ENCODE peak calls at places on chromosomes 4 and X, in five cellular contexts. L, H, V, A and U are unnamed samples.

GRCh38 chr4:78190078-78190477 is 133.0 kb downstream of the FRAS1 start:
- DNase-seq in L (no peak), H (no peak), V (no peak), A (no peak), U (no peak)

GRCh38 chrX:133956570-133957340 is 28.6 kb downstream of the GPC3 start:
- DNase-seq in L (no peak), H (no peak), V (no peak), A (no peak), U (no peak)

GRCh38 chr4:24229976-24230375 is 340.1 kb upstream of the PPARGC1A start:
- DNase-seq in L (no peak), H (no peak), V (no peak), A (no peak), U (no peak)

GRCh38 chrX:68431836-68432235 is 1.5 kb downstream of the OPHN1 start:
- DNase-seq in L (no peak), H (no peak), V (no peak), A (no peak), U (no peak)

GRCh38 chrX:110087485-110088356 is 84.8 kb downstream of the TMEM164 start:
- DNase-seq in L (no peak), H (no peak), V (no peak), A (no peak), U (peak)

GRCh38 chr4:107541511-107541910 is 178.5 kb downstream of the PAPSS1 start:
- DNase-seq in L (no peak), H (no peak), V (no peak), A (no peak), U (no peak)

GRCh38 chr4:75555294-75556164 is at the start of gene ODAPH:
- DNase-seq in L (peak), H (no peak), V (peak), A (no peak), U (peak)

GRCh38 chr4:109655396-109655795 is 47.8 kb downstream of the CASP6 start:
- DNase-seq in L (no peak), H (no peak), V (no peak), A (no peak), U (no peak)

GRCh38 chr4:177385576-177386320 is 56.5 kb downstream of the AGA start:
- DNase-seq in L (no peak), H (no peak), V (no peak), A (no peak), U (no peak)

GRCh38 chrX:108945883-108946523 is 209.6 kb upstream of the IRS4 start:
- DNase-seq in L (no peak), H (no peak), V (no peak), A (no peak), U (no peak)

GRCh38 chr4:110003401-110004187 is 90.9 kb downstream of the EGF start:
- DNase-seq in L (no peak), H (no peak), V (no peak), A (no peak), U (no peak)

GRCh38 chrX:22135994-22136684 is 104.0 kb downstream of the PHEX start:
- DNase-seq in L (no peak), H (no peak), V (peak), A (peak), U (peak)

GRCh38 chr4:168648929-168649328 is 152.1 kb downstream of the PALLD start:
- DNase-seq in L (no peak), H (no peak), V (no peak), A (no peak), U (peak)

GRCh38 chrX:150366951-150367545 is 3.9 kb downstream of the MAMLD1 start:
- DNase-seq in L (no peak), H (no peak), V (no peak), A (no peak), U (peak)

GRCh38 chr4:53716011-53716410 is 124.7 kb upstream of the LNX1 start:
- DNase-seq in L (no peak), H (no peak), V (no peak), A (no peak), U (no peak)

GRCh38 chr4:172818901-172819300 is 349.7 kb upstream of the GALNT7 start:
- DNase-seq in L (no peak), H (no peak), V (no peak), A (no peak), U (no peak)

GRCh38 chrX:72620550-72621145 is 48.0 kb upstream of the HDAC8 start:
- DNase-seq in L (no peak), H (no peak), V (peak), A (peak), U (peak)

GRCh38 chrX:46376246-46376885 is 168.9 kb downstream of the ZNF674 start:
- DNase-seq in L (no peak), H (peak), V (peak), A (peak), U (peak)

GRCh38 chr4:182240161-182241130 is 2.8 kb upstream of the TENM3 start:
- DNase-seq in L (no peak), H (no peak), V (no peak), A (peak), U (peak)

GRCh38 chrX:26649534-26649933 is 433.6 kb downstream of the MAGEB5 start:
- DNase-seq in L (no peak), H (no peak), V (peak), A (peak), U (peak)

GRCh38 chrX:26653050-26653449 is 437.1 kb downstream of the MAGEB5 start:
- DNase-seq in L (no peak), H (no peak), V (no peak), A (no peak), U (no peak)

GRCh38 chrX:26651755-26652154 is 435.8 kb downstream of the MAGEB5 start:
- DNase-seq in L (no peak), H (no peak), V (no peak), A (no peak), U (peak)
- TF ChIP-seq ESRRA in L (no peak), H (no peak), V (no peak), A (no peak), U (no peak)

GRCh38 chr4:76772498-76773106 is 125.3 kb downstream of the SOWAHB start:
- DNase-seq in L (peak), H (no peak), V (peak), A (no peak), U (no peak)
- TF ChIP-seq ESRRA in L (no peak), H (no peak), V (no peak), A (no peak), U (no peak)

GRCh38 chr4:14620567-14621138 is 381.6 kb upstream of the CPEB2 start:
- DNase-seq in L (no peak), H (peak), V (no peak), A (no peak), U (no peak)

GRCh38 chr4:14627038-14627437 is 375.2 kb upstream of the CPEB2 start:
- DNase-seq in L (no peak), H (no peak), V (no peak), A (no peak), U (no peak)

GRCh38 chr4:14621731-14622459 is 380.4 kb upstream of the CPEB2 start:
- DNase-seq in L (no peak), H (no peak), V (no peak), A (no peak), U (no peak)
- TF ChIP-seq ESRRA in L (no peak), H (no peak), V (no peak), A (no peak), U (no peak)

DNA sequence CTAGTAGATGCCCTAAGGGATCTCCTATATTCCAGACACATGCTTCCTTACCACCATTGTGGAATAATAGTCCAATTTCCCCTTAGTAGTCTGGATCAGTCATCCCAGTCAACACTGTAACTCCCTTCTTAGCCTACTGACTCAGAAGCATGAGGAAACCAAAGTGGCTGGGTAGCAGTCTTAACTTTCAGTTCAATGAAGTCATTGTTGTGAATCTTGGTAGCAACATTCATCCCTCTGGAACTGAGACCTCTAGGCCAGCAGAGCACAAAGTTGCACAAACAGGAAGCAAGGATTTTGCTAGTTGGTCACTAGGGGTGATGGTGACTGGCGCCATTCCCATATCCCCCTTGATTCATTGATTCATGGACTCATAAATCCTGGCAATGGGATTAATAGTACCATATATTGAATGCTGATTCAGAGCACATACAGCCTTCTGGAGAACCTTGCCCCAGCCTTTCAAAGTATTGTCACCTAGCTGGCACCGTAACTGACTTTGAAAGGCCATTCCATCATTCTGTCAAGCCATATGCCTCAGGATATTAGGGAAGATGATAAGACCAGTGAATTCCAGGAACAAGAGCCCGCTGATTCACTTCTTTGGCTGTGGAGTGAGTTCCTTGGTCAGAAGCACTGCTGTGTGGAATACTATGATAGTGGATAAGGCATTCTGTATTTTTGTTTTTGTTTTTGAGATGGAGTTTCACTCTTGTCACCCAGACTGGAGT is 19.7 kb upstream of the GPAT3 start:
- DNase-seq in L (no peak), H (no peak), V (no peak), A (no peak), U (peak)
- TF ChIP-seq ESRRA in L (no peak), H (no peak), V (no peak), A (no peak), U (no peak)

DNA sequence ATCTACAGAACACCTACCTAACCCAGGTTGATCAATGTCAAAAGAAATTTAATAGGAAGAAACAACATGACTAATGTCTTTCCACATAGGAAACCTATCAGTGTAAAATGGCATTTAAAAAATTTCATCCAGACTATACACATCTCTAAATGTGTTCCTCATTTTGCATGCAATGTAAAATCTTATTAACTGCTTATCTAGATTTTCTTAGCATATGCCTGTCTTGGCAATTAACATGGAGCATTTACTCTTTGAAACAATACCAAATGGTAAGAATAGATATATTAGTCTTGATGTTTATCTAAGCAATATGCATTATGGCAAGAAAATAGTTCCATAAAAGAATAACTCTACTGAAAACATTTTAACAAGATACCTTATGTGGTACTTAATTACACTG is 199.8 kb downstream of the TRAM1L1 start:
- DNase-seq in L (no peak), H (no peak), V (no peak), A (no peak), U (no peak)
- TF ChIP-seq ESRRA in L (no peak), H (no peak), V (no peak), A (no peak), U (no peak)

DNA sequence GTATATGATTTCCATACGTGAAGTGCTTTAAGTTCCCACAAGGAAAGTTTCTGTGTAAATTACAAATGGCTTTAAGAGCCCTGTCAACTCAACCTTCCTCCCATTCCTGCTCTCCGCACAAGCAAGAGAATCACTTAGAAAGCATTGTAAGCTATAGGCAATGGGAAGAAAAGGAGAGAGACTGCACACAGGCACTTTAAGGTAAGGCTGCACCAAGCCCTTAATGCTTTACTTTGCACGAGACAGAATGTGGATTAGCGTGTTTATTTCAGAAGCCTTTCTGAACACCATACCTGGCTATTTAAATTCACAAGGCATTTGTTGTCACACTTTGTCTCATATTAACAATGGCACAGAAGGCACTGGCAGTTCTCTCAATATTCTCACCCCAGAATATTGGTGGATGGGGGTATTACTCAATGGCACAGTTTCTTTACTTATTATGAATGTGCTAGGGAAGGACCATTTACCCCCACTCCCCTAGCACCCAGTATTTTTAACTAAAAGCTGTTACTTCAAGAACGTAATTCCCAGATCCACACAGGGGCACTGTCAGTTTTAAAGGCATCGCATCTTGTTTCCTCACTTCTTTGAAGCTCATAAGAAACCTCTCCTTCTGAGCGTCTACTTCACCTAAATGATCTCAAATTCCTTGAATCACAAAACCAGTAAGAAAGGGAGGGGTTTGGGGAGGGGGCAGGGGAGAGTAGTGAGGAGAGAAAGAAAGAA is 150.0 kb downstream of the MAML3 start:
- DNase-seq in L (no peak), H (no peak), V (no peak), A (no peak), U (no peak)
- TF ChIP-seq ESRRA in L (no peak), H (no peak), V (no peak), A (no peak), U (no peak)

GRCh38 chr4:100631281-100631968 is 113.6 kb upstream of the EMCN start:
- DNase-seq in L (no peak), H (no peak), V (no peak), A (no peak), U (no peak)
- TF ChIP-seq ESRRA in L (no peak), H (no peak), V (no peak), A (no peak), U (no peak)

DNA sequence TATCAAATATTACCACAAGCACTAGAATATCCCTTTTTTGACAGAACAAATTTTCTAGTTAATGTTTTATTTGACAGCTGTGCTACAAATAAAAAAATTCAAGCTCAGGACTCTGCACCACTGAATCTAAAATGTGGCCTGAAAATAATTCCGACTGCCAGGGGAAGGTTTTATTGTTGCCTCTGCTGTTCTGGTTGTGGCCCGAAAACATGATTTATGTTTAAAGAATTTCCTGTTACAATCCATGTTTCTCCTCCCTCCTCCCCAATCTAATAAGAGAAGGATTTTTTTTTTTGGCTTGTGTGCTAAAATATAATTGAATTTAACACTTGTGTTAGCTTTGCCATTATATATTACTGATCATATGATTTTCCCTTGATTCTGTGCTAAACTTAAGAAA is 227.8 kb downstream of the DCLK2 start:
- DNase-seq in L (no peak), H (no peak), V (no peak), A (no peak), U (no peak)
- TF ChIP-seq ESRRA in L (no peak), H (no peak), V (no peak), A (no peak), U (no peak)